ENCODE peak calls at places on chromosomes 2 and 18, in six cellular contexts. T, O, H, P, L and X are unnamed samples.

GRCh38 chr2:123738643-123739042 is 286.4 kb upstream of the CNTNAP5 start:
- DNase-seq in T (no peak), O (no peak), H (no peak), P (no peak), L (no peak), X (no peak)

GRCh38 chr2:37315364-37315763 is 9.3 kb downstream of the PRKD3 start:
- DNase-seq in T (no peak), O (no peak), H (no peak), P (no peak), L (no peak), X (no peak)

GRCh38 chr2:229952256-229952835 is 30.0 kb downstream of the FBXO36 start:
- DNase-seq in T (no peak), O (no peak), H (no peak), P (no peak), L (no peak), X (no peak)

GRCh38 chr18:76252880-76253279 is 242.2 kb downstream of the ZNF516 start:
- DNase-seq in T (no peak), O (no peak), H (peak; percentile 25), P (no peak), L (no peak), X (no peak)

GRCh38 chr2:12448846-12449480 is 267.8 kb upstream of the TRIB2 start:
- DNase-seq in T (no peak), O (no peak), H (no peak), P (peak; percentile 39), L (no peak), X (no peak)

GRCh38 chr2:62147610-62148301 is 48.2 kb upstream of the B3GNT2 start:
- DNase-seq in T (no peak), O (no peak), H (no peak), P (peak; percentile 97), L (no peak), X (no peak)

GRCh38 chr2:156901373-156902031 is 356.0 kb upstream of the GALNT5 start:
- DNase-seq in T (no peak), O (no peak), H (no peak), P (no peak), L (no peak), X (no peak)

GRCh38 chr18:48534364-48534763 is 4.5 kb upstream of the CTIF start:
- DNase-seq in T (no peak), O (no peak), H (no peak), P (peak; percentile 83), L (no peak), X (no peak)

GRCh38 chr2:189254268-189254883 is 74.8 kb upstream of the COL5A2 start:
- DNase-seq in T (peak; percentile 73), O (no peak), H (no peak), P (peak; percentile 79), L (no peak), X (peak; percentile 16)

GRCh38 chr18:62450546-62451395 is 72.1 kb upstream of the ZCCHC2 start:
- DNase-seq in T (peak; percentile 92), O (no peak), H (no peak), P (peak; percentile 71), L (no peak), X (peak; percentile 92)

GRCh38 chr2:177666408-177666807 is 273.8 kb downstream of the AGPS start:
- DNase-seq in T (no peak), O (no peak), H (peak; percentile 13), P (peak; percentile 76), L (no peak), X (no peak)

GRCh38 chr2:16652296-16653082 is 13.1 kb downstream of the CYRIA start:
- DNase-seq in T (no peak), O (no peak), H (no peak), P (peak; percentile 18), L (no peak), X (no peak)

GRCh38 chr2:88874063-88874657 is 182.7 kb downstream of the RPIA start:
- DNase-seq in T (no peak), O (no peak), H (peak; percentile 63), P (peak; percentile 50), L (no peak), X (no peak)

GRCh38 chr2:187429989-187430388 is 18.1 kb downstream of the CALCRL start:
- DNase-seq in T (no peak), O (no peak), H (no peak), P (peak; percentile 61), L (no peak), X (no peak)

GRCh38 chr18:33596178-33596854 is 18.3 kb downstream of the ASXL3 start:
- DNase-seq in T (no peak), O (no peak), H (no peak), P (no peak), L (no peak), X (no peak)

GRCh38 chr2:48341556-48342133 is 188.3 kb upstream of the STON1 start:
- DNase-seq in T (no peak), O (no peak), H (no peak), P (peak; percentile 31), L (no peak), X (no peak)

GRCh38 chr2:134458950-134459349 is 205.1 kb downstream of the MGAT5 start:
- DNase-seq in T (no peak), O (no peak), H (no peak), P (no peak), L (no peak), X (no peak)

GRCh38 chr2:72050734-72051133 is 96.9 kb downstream of the CYP26B1 start:
- DNase-seq in T (no peak), O (no peak), H (no peak), P (no peak), L (no peak), X (no peak)

GRCh38 chr18:57845468-57846103 is 42.5 kb upstream of the ATP8B1 start:
- DNase-seq in T (no peak), O (no peak), H (no peak), P (no peak), L (no peak), X (no peak)

GRCh38 chr2:227655454-227655853 is 11.2 kb upstream of the SCYGR5 start:
- DNase-seq in T (no peak), O (no peak), H (no peak), P (peak; percentile 89), L (no peak), X (no peak)